ENCODE peak calls at places on chromosomes 16 and 17, in nine cellular contexts. I is activated CD4-positive, alpha-beta T cell treated with anti-CD3 and anti-CD28 coated beads, Interleukin-2, amount 50 U/mL, for 1 hour; Y is SIG-M5; O is NCI-H1694 treated with DMSO at 0.1 percent for 48 hours; D is RWPE2; W is hypothalamus; X is NCI-H446; F is NCI-H2081 treated with DMSO at 0.1 percent for 48 hours; R is fibroblast of lung. B is an unnamed sample.
A peak's percentile ranks its signal among the peaks of the same experiment; 100 is the strongest.

GRCh38 chr17:6215071-6216035 is 145.2 kb downstream of the WSCD1 start:
- DNase-seq in Y (no peak), O (no peak), R (no peak), D (no peak), I (no peak), F (no peak), X (no peak), W (no peak), B (no peak)

GRCh38 chr17:83057793-83058477 is 21.5 kb upstream of the METRNL start:
- DNase-seq in D (peak; percentile 67), Y (no peak), R (no peak), I (no peak), F (no peak), W (no peak), X (no peak), O (no peak), B (no peak)

GRCh38 chr17:82665226-82665625 is 17.0 kb upstream of the WDR45B start:
- DNase-seq in I (no peak), W (no peak), F (no peak), D (no peak), X (no peak), Y (no peak), R (no peak), O (no peak), B (no peak)

GRCh38 chr17:75774988-75775668 is 9.5 kb upstream of the UNK start:
- DNase-seq in O (no peak), D (peak; percentile 88), W (no peak), F (no peak), I (no peak), X (no peak), Y (no peak), R (peak; percentile 38), B (peak; percentile 41)

GRCh38 chr17:59746849-59747445 is 39.5 kb downstream of the VMP1 start:
- DNase-seq in O (peak; percentile 35), F (no peak), D (no peak), Y (no peak), I (no peak), R (peak; percentile 58), W (no peak), X (no peak), B (no peak)

GRCh38 chr17:1647802-1648581 is 1.7 kb downstream of the RILP start:
- DNase-seq in I (no peak), D (no peak), R (no peak), W (no peak), Y (no peak), O (peak; percentile 28), F (no peak), X (no peak), B (no peak)

GRCh38 chr16:2151188-2152091 is 3.0 kb downstream of the RAB26 start:
- DNase-seq in R (no peak), D (peak; percentile 63), O (peak; percentile 53), X (no peak), W (no peak), Y (no peak), I (no peak), F (no peak), B (no peak)

GRCh38 chr17:47703191-47703591 is 9.2 kb downstream of the TBKBP1 start:
- DNase-seq in W (no peak), F (no peak), D (peak; percentile 51), I (peak; percentile 23), X (no peak), O (no peak), R (no peak), Y (no peak), B (no peak)

GRCh38 chr17:32529604-32530003 is 42.8 kb downstream of the CDK5R1 start:
- DNase-seq in W (no peak), O (peak; percentile 59), I (no peak), D (no peak), Y (no peak), F (peak; percentile 17), R (no peak), X (no peak), B (no peak)

B was measured in SJSA1.